ENCODE peak calls at places on chromosomes 1 and 21, in five cellular contexts. One of them, this sample, is unnamed.

GRCh38 chr1:245874942-245875580 is 632.0 kb downstream of the SMYD3 start:
- DNase-seq in LoVo: peak; percentile 25
- DNase-seq in left kidney: peak; percentile 68
- DNase-seq in activated CD4-positive, alpha-beta T cell treated with anti-CD3 and anti-CD28 coated beads for 24 hours: no peak
- DNase-seq in stimulated activated CD8-positive, alpha-beta memory T cell treated with anti-CD3 and anti-CD28 coated beads, Interleukin-7, amount 100 ng/mL, for 1 hour: no peak
- DNase-seq in this sample: peak; percentile 75

GRCh38 chr1:12006167-12006921 is 13.0 kb upstream of the MIIP start:
- DNase-seq in LoVo: no peak
- DNase-seq in left kidney: peak; percentile 53
- DNase-seq in activated CD4-positive, alpha-beta T cell treated with anti-CD3 and anti-CD28 coated beads for 24 hours: no peak
- DNase-seq in stimulated activated CD8-positive, alpha-beta memory T cell treated with anti-CD3 and anti-CD28 coated beads, Interleukin-7, amount 100 ng/mL, for 1 hour: no peak
- DNase-seq in this sample: no peak

GRCh38 chr1:196088551-196088950 is 519.7 kb downstream of the KCNT2 start:
- DNase-seq in LoVo: no peak
- DNase-seq in left kidney: no peak
- DNase-seq in activated CD4-positive, alpha-beta T cell treated with anti-CD3 and anti-CD28 coated beads for 24 hours: no peak
- DNase-seq in stimulated activated CD8-positive, alpha-beta memory T cell treated with anti-CD3 and anti-CD28 coated beads, Interleukin-7, amount 100 ng/mL, for 1 hour: no peak
- DNase-seq in this sample: no peak

GRCh38 chr1:231390071-231390470 is 32.0 kb downstream of the EGLN1 start:
- DNase-seq in LoVo: no peak
- DNase-seq in left kidney: no peak
- DNase-seq in activated CD4-positive, alpha-beta T cell treated with anti-CD3 and anti-CD28 coated beads for 24 hours: no peak
- DNase-seq in stimulated activated CD8-positive, alpha-beta memory T cell treated with anti-CD3 and anti-CD28 coated beads, Interleukin-7, amount 100 ng/mL, for 1 hour: no peak
- DNase-seq in this sample: no peak

GRCh38 chr1:34265396-34265795 is 88.7 kb downstream of the C1orf94 start:
- DNase-seq in LoVo: no peak
- DNase-seq in left kidney: no peak
- DNase-seq in activated CD4-positive, alpha-beta T cell treated with anti-CD3 and anti-CD28 coated beads for 24 hours: no peak
- DNase-seq in stimulated activated CD8-positive, alpha-beta memory T cell treated with anti-CD3 and anti-CD28 coated beads, Interleukin-7, amount 100 ng/mL, for 1 hour: no peak
- DNase-seq in this sample: no peak

GRCh38 chr1:11245904-11246726 is 16.2 kb downstream of the MTOR start:
- DNase-seq in LoVo: no peak
- DNase-seq in left kidney: peak; percentile 40
- DNase-seq in activated CD4-positive, alpha-beta T cell treated with anti-CD3 and anti-CD28 coated beads for 24 hours: no peak
- DNase-seq in stimulated activated CD8-positive, alpha-beta memory T cell treated with anti-CD3 and anti-CD28 coated beads, Interleukin-7, amount 100 ng/mL, for 1 hour: no peak
- DNase-seq in this sample: no peak

GRCh38 chr1:56200446-56200845 is 378.9 kb downstream of the PLPP3 start:
- DNase-seq in LoVo: no peak
- DNase-seq in left kidney: peak; percentile 83
- DNase-seq in activated CD4-positive, alpha-beta T cell treated with anti-CD3 and anti-CD28 coated beads for 24 hours: no peak
- DNase-seq in stimulated activated CD8-positive, alpha-beta memory T cell treated with anti-CD3 and anti-CD28 coated beads, Interleukin-7, amount 100 ng/mL, for 1 hour: no peak
- DNase-seq in this sample: no peak

GRCh38 chr1:186873687-186874086 is 44.9 kb downstream of the PLA2G4A start:
- DNase-seq in LoVo: no peak
- DNase-seq in left kidney: no peak
- DNase-seq in activated CD4-positive, alpha-beta T cell treated with anti-CD3 and anti-CD28 coated beads for 24 hours: no peak
- DNase-seq in stimulated activated CD8-positive, alpha-beta memory T cell treated with anti-CD3 and anti-CD28 coated beads, Interleukin-7, amount 100 ng/mL, for 1 hour: no peak
- DNase-seq in this sample: no peak

GRCh38 chr1:205423248-205423647 is 1.4 kb upstream of the LEMD1 start:
- DNase-seq in LoVo: no peak
- DNase-seq in left kidney: no peak
- DNase-seq in activated CD4-positive, alpha-beta T cell treated with anti-CD3 and anti-CD28 coated beads for 24 hours: no peak
- DNase-seq in stimulated activated CD8-positive, alpha-beta memory T cell treated with anti-CD3 and anti-CD28 coated beads, Interleukin-7, amount 100 ng/mL, for 1 hour: no peak
- DNase-seq in this sample: no peak

GRCh38 chr21:26798856-26799751 is 46.1 kb downstream of the ADAMTS1 start:
- DNase-seq in LoVo: no peak
- DNase-seq in left kidney: no peak
- DNase-seq in activated CD4-positive, alpha-beta T cell treated with anti-CD3 and anti-CD28 coated beads for 24 hours: no peak
- DNase-seq in stimulated activated CD8-positive, alpha-beta memory T cell treated with anti-CD3 and anti-CD28 coated beads, Interleukin-7, amount 100 ng/mL, for 1 hour: no peak
- DNase-seq in this sample: no peak

GRCh38 chr1:165900576-165901380 is 73.4 kb downstream of the UCK2 start:
- DNase-seq in LoVo: no peak
- DNase-seq in left kidney: peak; percentile 67
- DNase-seq in activated CD4-positive, alpha-beta T cell treated with anti-CD3 and anti-CD28 coated beads for 24 hours: no peak
- DNase-seq in stimulated activated CD8-positive, alpha-beta memory T cell treated with anti-CD3 and anti-CD28 coated beads, Interleukin-7, amount 100 ng/mL, for 1 hour: no peak
- DNase-seq in this sample: no peak

GRCh38 chr1:182299728-182300581 is 91.6 kb downstream of the GLUL start:
- DNase-seq in LoVo: no peak
- DNase-seq in left kidney: peak; percentile 21
- DNase-seq in activated CD4-positive, alpha-beta T cell treated with anti-CD3 and anti-CD28 coated beads for 24 hours: no peak
- DNase-seq in stimulated activated CD8-positive, alpha-beta memory T cell treated with anti-CD3 and anti-CD28 coated beads, Interleukin-7, amount 100 ng/mL, for 1 hour: no peak
- DNase-seq in this sample: no peak

GRCh38 chr1:32753532-32754281 is 51.1 kb upstream of the SYNC start:
- DNase-seq in LoVo: no peak
- DNase-seq in left kidney: peak; percentile 96
- DNase-seq in activated CD4-positive, alpha-beta T cell treated with anti-CD3 and anti-CD28 coated beads for 24 hours: peak; percentile 38
- DNase-seq in stimulated activated CD8-positive, alpha-beta memory T cell treated with anti-CD3 and anti-CD28 coated beads, Interleukin-7, amount 100 ng/mL, for 1 hour: peak; percentile 19
- DNase-seq in this sample: peak; percentile 90

This sample was measured in mesothelial cell of epicardium.